ENCODE peak calls at places on chromosomes 3 and 15, in eight cellular contexts. B is stomach, V is breast epithelium, L is heart left ventricle, J is prostate gland, Y is H1, A is esophagus squamous epithelium, Q is IMR-90. T is an unnamed sample.

GRCh38 chr15:50880651-50881114 is 27.8 kb upstream of the AP4E1 start:
- DNase-seq in B (no peak), V (no peak), L (no peak), J (no peak), Y (no peak), A (no peak), Q (peak; percentile 86), T (no peak)

GRCh38 chr15:95843241-95843851 is 487.2 kb upstream of the NR2F2 start:
- DNase-seq in B (no peak), V (no peak), L (peak; percentile 33), J (no peak), Y (no peak), A (no peak), Q (no peak), T (no peak)

GRCh38 chr15:67183443-67184169 is 70.9 kb downstream of the AAGAB start:
- DNase-seq in B (no peak), V (no peak), L (no peak), J (no peak), Y (no peak), A (no peak), Q (peak; percentile 78), T (peak; percentile 51)

GRCh38 chr15:44798815-44799214 is 62.5 kb downstream of the TRIM69 start:
- DNase-seq in B (no peak), V (no peak), L (no peak), J (no peak), Y (no peak), A (no peak), Q (no peak), T (no peak)

GRCh38 chr3:45819543-45819942 is 22.4 kb downstream of the LZTFL1 start:
- DNase-seq in B (no peak), V (no peak), L (no peak), J (no peak), Y (no peak), A (no peak), Q (peak; percentile 84), T (no peak)

GRCh38 chr15:74406992-74407705 is 26.6 kb downstream of the SEMA7A start:
- DNase-seq in B (no peak), V (no peak), L (no peak), J (no peak), Y (no peak), A (no peak), Q (peak; percentile 93), T (peak; percentile 75)

GRCh38 chr3:167862104-167862785 is 126.7 kb downstream of the SERPINI1 start:
- DNase-seq in B (no peak), V (no peak), L (no peak), J (no peak), Y (no peak), A (no peak), Q (no peak), T (no peak)

GRCh38 chr15:101455291-101455916 is 34.1 kb downstream of the PCSK6 start:
- DNase-seq in B (no peak), V (no peak), L (peak; percentile 59), J (no peak), Y (no peak), A (no peak), Q (no peak), T (no peak)

GRCh38 chr3:168095611-168096209 is at the start of gene GOLIM4:
- DNase-seq in B (peak; percentile 94), V (peak; percentile 90), L (peak; percentile 98), J (peak; percentile 94), Y (peak; percentile 80), A (peak; percentile 84), Q (peak; percentile 97), T (peak; percentile 92)

GRCh38 chr3:148466143-148466542 is 231.6 kb upstream of the AGTR1 start:
- DNase-seq in B (no peak), V (no peak), L (no peak), J (no peak), Y (peak; percentile 5), A (no peak), Q (peak; percentile 73), T (no peak)

GRCh38 chr3:179266701-179267211 is 15.8 kb upstream of the KCNMB3 start:
- DNase-seq in B (no peak), V (no peak), L (peak; percentile 37), J (no peak), Y (no peak), A (no peak), Q (no peak), T (peak; percentile 52)
- H3K4me3 ChIP-seq in B (no peak overlapping the region), V (no peak overlapping the region), L (no peak overlapping the region), J (no peak overlapping the region), Y (no peak overlapping the region), A (no peak overlapping the region), Q (no peak overlapping the region), T (no peak overlapping the region)

GRCh38 chr3:103218146-103218545 is 783.3 kb downstream of the ZPLD1 start:
- DNase-seq in B (no peak), V (no peak), L (no peak), J (no peak), Y (no peak), A (no peak), Q (no peak), T (no peak)
- TF ChIP-seq POLR2A in B (no peak), V (no peak), L (no peak), J (no peak), Y (no peak), A (no peak), Q (no peak), T (no peak)

GRCh38 chr3:104575631-104576030 is 791.1 kb upstream of the ALCAM start:
- DNase-seq in B (no peak), V (no peak), L (no peak), J (no peak), Y (no peak), A (no peak), Q (no peak), T (no peak)
- H3K4me1 ChIP-seq in B (no peaks in the 10 kb centered on the region), V (no peaks in the 10 kb centered on the region), L (no peaks in the 10 kb centered on the region), J (no peaks in the 10 kb centered on the region), Y (no peaks in the 10 kb centered on the region), A (no peaks in the 10 kb centered on the region), Q (no peaks in the 10 kb centered on the region), T (no peaks in the 10 kb centered on the region)

GRCh38 chr3:105365171-105365535 is 1.6 kb upstream of the ALCAM start:
- DNase-seq in B (no peak), V (no peak), L (no peak), J (peak; percentile 11), Y (no peak), A (no peak), Q (no peak), T (no peak)
- H3K4me3 ChIP-seq in B (peak overlapping the region; percentile 60), V (no peak overlapping the region), L (no peak overlapping the region), J (no peak overlapping the region), Y (peak overlapping the region; percentile 76), A (no peak overlapping the region), Q (peak overlapping the region; percentile 54), T (no peak overlapping the region)

GRCh38 chr3:184186184-184186901 is at the start of gene ABCF3:
- DNase-seq in B (no peak), V (no peak), L (peak; percentile 70), J (no peak), Y (no peak), A (no peak), Q (peak; percentile 54), T (peak; percentile 43)
- TF ChIP-seq POLR2A in B (peak; percentile 69), V (peak; percentile 71), L (peak; percentile 11), J (no peak), Y (no peak), A (peak; percentile 80), Q (peak; percentile 57), T (peak; percentile 79)

DNA sequence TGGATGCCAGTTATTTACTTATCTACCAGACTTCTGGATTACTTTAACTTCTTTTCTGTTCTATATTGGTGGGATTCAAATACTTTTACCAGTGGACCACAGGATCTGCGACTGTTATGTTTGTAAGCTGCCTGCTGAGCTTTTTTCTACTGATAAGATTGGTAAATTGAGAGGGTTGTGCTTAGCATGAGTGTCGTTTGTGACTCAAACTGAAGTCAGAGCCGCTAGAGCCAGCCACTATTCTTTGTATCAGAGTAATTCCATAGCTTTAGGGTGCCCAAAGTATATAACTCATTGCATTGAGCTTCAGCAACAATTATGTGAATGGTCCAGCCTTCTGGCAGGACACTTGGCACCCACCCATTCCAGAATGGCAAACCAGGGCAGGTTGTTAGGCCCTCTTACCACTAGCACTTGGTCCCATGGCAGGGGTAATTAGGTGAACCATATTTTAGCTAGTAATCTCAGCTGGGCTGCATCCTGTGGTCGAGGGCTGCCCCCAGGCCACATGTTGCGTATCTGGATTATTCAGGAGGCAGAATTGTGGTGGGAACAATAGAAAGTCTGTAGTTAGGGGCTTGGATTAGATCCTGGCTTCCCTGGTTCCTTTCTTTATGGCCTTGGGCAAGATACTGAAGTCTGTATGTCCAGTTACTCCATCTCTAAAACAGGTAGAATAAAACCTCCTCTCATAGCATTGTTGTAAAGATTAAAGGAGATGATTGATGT is 6.0 kb downstream of the PLCL2 start:
- DNase-seq in B (no peak), V (no peak), L (no peak), J (no peak), Y (no peak), A (no peak), Q (peak; percentile 23), T (no peak)
- H3K4me1 ChIP-seq in B (peaks cover 10% of the 10 kb centered on the region), V (no peaks in the 10 kb centered on the region), L (peaks cover 31% of the 10 kb centered on the region), J (no peaks in the 10 kb centered on the region), Y (peaks cover 1% of the 10 kb centered on the region), A (no peaks in the 10 kb centered on the region), Q (peaks cover 1% of the 10 kb centered on the region), T (no peaks in the 10 kb centered on the region)

GRCh38 chr3:119810018-119810435 is 28.1 kb downstream of the NR1I2 start:
- DNase-seq in B (peak; percentile 34), V (peak; percentile 19), L (peak; percentile 43), J (no peak), Y (no peak), A (peak; percentile 10), Q (peak; percentile 18), T (no peak)
- H3K4me3 ChIP-seq in B (peak overlapping the region; percentile 57), V (peak overlapping the region; percentile 39), L (peak overlapping the region; percentile 34), J (peak overlapping the region; percentile 28), Y (peak overlapping the region; percentile 64), A (peak overlapping the region; percentile 10), Q (peak overlapping the region; percentile 12), T (peak overlapping the region; percentile 29)

DNA sequence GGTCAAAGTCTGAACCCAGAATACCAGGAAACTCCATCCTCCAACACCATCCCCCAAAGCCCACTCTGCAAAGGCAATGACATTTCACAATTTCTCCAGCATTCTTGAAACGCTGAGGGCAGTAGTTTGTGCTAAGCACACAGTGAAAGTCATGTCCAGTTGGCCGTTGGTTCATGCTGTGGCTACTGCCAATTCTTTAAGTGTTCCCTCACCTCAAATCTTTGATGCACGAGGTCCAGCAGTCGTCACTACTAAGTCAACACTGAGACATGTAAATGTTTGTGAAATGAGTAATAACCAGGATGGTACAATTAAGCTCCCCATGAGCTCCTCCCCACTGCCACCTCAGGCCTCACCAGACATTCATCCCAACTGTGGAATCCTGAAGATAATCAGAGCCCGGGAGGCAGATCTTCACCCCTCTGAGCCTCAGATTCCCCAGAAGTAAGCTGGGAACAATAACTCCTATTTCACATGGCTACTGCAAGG is 7.0 kb downstream of the SUCLG2 start:
- DNase-seq in B (peak; percentile 76), V (peak; percentile 40), L (peak; percentile 26), J (peak; percentile 6), Y (no peak), A (no peak), Q (peak; percentile 99), T (no peak)
- TF ChIP-seq POLR2A in B (no peak), V (no peak), L (no peak), J (no peak), Y (no peak), A (no peak), Q (no peak), T (no peak)